ENCODE peak calls at places on chromosome 11, in ten cellular contexts. Q is AG09319; T is stimulated activated naive CD4-positive, alpha-beta T cell; A is astrocyte of the cerebellum; J is A549; Y is stimulated activated CD4-positive, alpha-beta T cell treated with anti-CD3 and anti-CD28 coated beads, Interleukin-12 subunit alpha, Interleukin-12 subunit beta, amount 100 ng/mL, for 48 hours; O is stimulated activated CD8-positive, alpha-beta memory T cell treated with anti-CD3 and anti-CD28 coated beads, Interleukin-7, amount 100 ng/mL, for 24 hours; B is endothelial cell; H is Right ventricle myocardium superior; G is HT1080. E is an unnamed sample.

GRCh38 chr11:65078151-65078550 is 5.7 kb downstream of the CDCA5 start:
- DNase-seq in A (no peak), T (peak; percentile 38), J (peak; percentile 69), Y (peak; percentile 52), G (peak; percentile 49), Q (no peak), H (peak; percentile 60), O (peak; percentile 40), B (peak; percentile 65), E (no peak)

GRCh38 chr11:124814739-124815138 is 14.5 kb upstream of the MSANTD2 start:
- DNase-seq in G (no peak), Y (no peak), J (no peak), B (no peak), H (no peak), Q (no peak), A (no peak), T (no peak), O (no peak), E (no peak)

GRCh38 chr11:8733847-8734246 is 51.3 kb downstream of the RPL27A start:
- DNase-seq in Y (no peak), G (no peak), H (no peak), B (no peak), A (no peak), J (no peak), T (no peak), Q (no peak), O (no peak), E (no peak)

GRCh38 chr11:95512682-95513081 is 276.9 kb downstream of the FAM76B start:
- DNase-seq in A (peak; percentile 65), H (peak; percentile 40), B (peak; percentile 7), O (no peak), T (no peak), Q (peak; percentile 76), Y (no peak), J (peak; percentile 77), G (peak; percentile 60), E (no peak)

GRCh38 chr11:76592961-76593360 is 77.6 kb downstream of the LRRC32 start:
- DNase-seq in A (no peak), J (no peak), T (no peak), O (no peak), B (no peak), Q (no peak), H (no peak), G (no peak), Y (no peak), E (no peak)

GRCh38 chr11:128417607-128418324 is 169.6 kb downstream of the ETS1 start:
- DNase-seq in A (peak; percentile 37), B (no peak), T (no peak), Y (no peak), J (no peak), O (no peak), H (no peak), G (peak; percentile 83), Q (peak; percentile 82), E (no peak)

GRCh38 chr11:118870396-118871343 is 13.0 kb upstream of the CXCR5 start:
- DNase-seq in J (no peak), O (no peak), A (no peak), T (no peak), H (peak; percentile 75), Q (no peak), G (no peak), B (no peak), Y (no peak), E (no peak)

GRCh38 chr11:12058425-12059115 is 50.1 kb upstream of the DKK3 start:
- DNase-seq in Q (no peak), O (no peak), G (no peak), J (no peak), A (no peak), T (no peak), H (no peak), Y (no peak), B (no peak), E (no peak)

GRCh38 chr11:32987851-32988250 is 27.8 kb upstream of the DEPDC7 start:
- DNase-seq in Q (no peak), Y (no peak), B (no peak), H (no peak), O (no peak), G (no peak), J (no peak), T (no peak), A (no peak), E (no peak)

GRCh38 chr11:77267910-77268309 is 33.6 kb downstream of the GDPD4 start:
- DNase-seq in J (no peak), O (no peak), T (no peak), Y (no peak), Q (no peak), H (no peak), G (peak; percentile 30), B (no peak), A (no peak), E (no peak)

GRCh38 chr11:34044664-34045485 is 6.7 kb upstream of the CAPRIN1 start:
- DNase-seq in H (no peak), O (no peak), Q (peak; percentile 51), Y (no peak), J (peak; percentile 76), G (peak; percentile 90), T (no peak), B (no peak), A (peak; percentile 35), E (no peak)

GRCh38 chr11:64203421-64204079 is 3.0 kb upstream of the FERMT3 start:
- DNase-seq in H (no peak), O (no peak), B (no peak), G (no peak), J (no peak), Q (no peak), T (no peak), A (no peak), Y (no peak), E (no peak)

GRCh38 chr11:115134886-115135285 is 369.3 kb downstream of the CADM1 start:
- DNase-seq in Q (no peak), O (no peak), G (no peak), T (no peak), Y (no peak), B (no peak), A (no peak), H (no peak), J (no peak), E (no peak)

GRCh38 chr11:131692151-131692550 is 321.7 kb downstream of the NTM start:
- DNase-seq in H (no peak), A (no peak), Q (no peak), B (no peak), Y (no peak), J (no peak), T (no peak), G (no peak), O (no peak), E (no peak)

GRCh38 chr11:46979358-46979757 is 42.8 kb downstream of the CSTPP1 start:
- DNase-seq in A (no peak), Q (no peak), B (no peak), T (no peak), J (no peak), G (no peak), O (no peak), H (no peak), Y (no peak), E (no peak)

GRCh38 chr11:75524576-75525432 is 937 bp downstream of the GDPD5 start:
- DNase-seq in H (peak; percentile 50), J (no peak), G (peak; percentile 78), O (no peak), T (no peak), Y (no peak), Q (no peak), B (no peak), A (no peak), E (no peak)

E was measured in omental fat pad.